ENCODE peak calls at places on chromosomes 2 and 18, in nine cellular contexts. C is omental fat pad, U is AG08396, A is DMS79, J is G401, E is C1 segment of cervical spinal cord, V is hippocampal formation, L is lower leg skin, K is NCI-H524. H is an unnamed sample.
A peak's percentile ranks its signal among the peaks of the same experiment; 100 is the strongest.

GRCh38 chr2:39625193-39625926 is 40.4 kb upstream of the TMEM178A start:
- DNase-seq in C (no peak), U (no peak), A (no peak), J (no peak), E (peak; percentile 10), V (peak; percentile 10), L (no peak), K (no peak), H (no peak)

GRCh38 chr2:10668402-10669012 is 21.3 kb downstream of the NOL10 start:
- DNase-seq in C (no peak), U (peak; percentile 13), A (peak; percentile 20), J (peak; percentile 81), E (no peak), V (no peak), L (no peak), K (peak; percentile 19), H (peak; percentile 80)

GRCh38 chr2:133734699-133735098 is 166.4 kb upstream of the NCKAP5 start:
- DNase-seq in C (no peak), U (no peak), A (no peak), J (no peak), E (no peak), V (no peak), L (no peak), K (no peak), H (peak; percentile 39)

GRCh38 chr2:235170536-235171510 is 219.0 kb downstream of the SH3BP4 start:
- DNase-seq in C (no peak), U (peak; percentile 65), A (peak; percentile 35), J (peak; percentile 12), E (no peak), V (no peak), L (no peak), K (peak; percentile 5), H (peak; percentile 55)

GRCh38 chr2:143994936-143995335 is 525.0 kb downstream of the ZEB2 start:
- DNase-seq in C (no peak), U (no peak), A (no peak), J (no peak), E (no peak), V (no peak), L (no peak), K (no peak), H (no peak)

GRCh38 chr18:49980869-49981268 is 167.5 kb upstream of the ACAA2 start:
- DNase-seq in C (no peak), U (no peak), A (no peak), J (no peak), E (no peak), V (no peak), L (no peak), K (no peak), H (peak; percentile 16)

GRCh38 chr2:133941666-133942065 is 312.2 kb upstream of the MGAT5 start:
- DNase-seq in C (no peak), U (no peak), A (no peak), J (no peak), E (no peak), V (no peak), L (no peak), K (no peak), H (no peak)

GRCh38 chr18:49884465-49884864 is 71.1 kb upstream of the ACAA2 start:
- DNase-seq in C (no peak), U (no peak), A (no peak), J (no peak), E (no peak), V (no peak), L (no peak), K (no peak), H (no peak)

GRCh38 chr18:62672600-62672999 is 42.7 kb upstream of the PHLPP1 start:
- DNase-seq in C (no peak), U (no peak), A (no peak), J (no peak), E (no peak), V (no peak), L (no peak), K (no peak), H (peak; percentile 39)

GRCh38 chr2:230735884-230736283 is 23.2 kb downstream of the CAB39 start:
- DNase-seq in C (no peak), U (no peak), A (no peak), J (no peak), E (no peak), V (no peak), L (no peak), K (no peak), H (no peak)

GRCh38 chr2:143759455-143759854 is 630.2 kb downstream of the ARHGAP15 start:
- DNase-seq in C (no peak), U (no peak), A (no peak), J (no peak), E (no peak), V (no peak), L (no peak), K (no peak), H (no peak)

GRCh38 chr2:133138693-133139092 is 429.6 kb downstream of the NCKAP5 start:
- DNase-seq in C (no peak), U (no peak), A (no peak), J (no peak), E (no peak), V (no peak), L (no peak), K (no peak), H (no peak)

GRCh38 chr2:66555511-66556324 is 120.8 kb downstream of the MEIS1 start:
- DNase-seq in C (no peak), U (no peak), A (no peak), J (peak; percentile 65), E (no peak), V (no peak), L (no peak), K (no peak), H (no peak)

GRCh38 chr2:52765735-52766134 is 1001.9 kb upstream of the CHAC2 start:
- DNase-seq in C (no peak), U (no peak), A (no peak), J (no peak), E (no peak), V (no peak), L (no peak), K (no peak), H (no peak)

GRCh38 chr2:106269591-106270291 is 75.6 kb upstream of the UXS1 start:
- DNase-seq in C (no peak), U (no peak), A (no peak), J (no peak), E (no peak), V (no peak), L (no peak), K (peak; percentile 16), H (peak; percentile 18)